ENCODE peak calls at places on chromosomes 7 and 10, in seven cellular contexts. V is endothelial cell of umbilical vein, T is heart left ventricle, S is sigmoid colon, F is transverse colon, C is uterus, W is right lobe of liver. U is an unnamed sample.

GRCh38 chr10:4652111-4653010 is 173.6 kb upstream of the AKR1E2 start:
- DNase-seq in W (no peak), C (no peak), T (no peak), V (no peak), F (no peak), S (no peak), U (no peak)

GRCh38 chr10:44862006-44862751 is 49.0 kb upstream of the TMEM72 start:
- DNase-seq in T (no peak), F (no peak), V (no peak), S (no peak), W (no peak), C (no peak), U (peak)

GRCh38 chr10:75399461-75400162 is 2.0 kb downstream of the ZNF503 start:
- DNase-seq in F (peak), W (peak), V (peak), S (peak), C (peak), T (peak), U (peak)

GRCh38 chr10:24513155-24513554 is 210.5 kb downstream of the ARHGAP21 start:
- DNase-seq in F (no peak), S (no peak), T (no peak), V (no peak), C (no peak), W (no peak), U (no peak)

GRCh38 chr10:74153676-74154075 is 2.7 kb downstream of the ADK start:
- DNase-seq in T (no peak), V (no peak), S (no peak), W (no peak), F (no peak), C (no peak), U (no peak)

GRCh38 chr7:135673360-135673706 is 11.0 kb downstream of the STMP1 start:
- DNase-seq in V (peak), F (no peak), T (no peak), C (no peak), S (no peak), W (no peak), U (no peak)

GRCh38 chr10:1212571-1213141 is 156.5 kb downstream of the WDR37 start:
- DNase-seq in T (no peak), W (no peak), F (no peak), V (no peak), C (no peak), S (no peak), U (no peak)

GRCh38 chr10:110279062-110279986 is 25.4 kb downstream of the SMNDC1 start:
- DNase-seq in S (peak), F (peak), C (peak), T (peak), W (no peak), V (peak), U (no peak)

GRCh38 chr10:123428302-123428701 is 237.9 kb upstream of the GPR26 start:
- DNase-seq in S (no peak), W (no peak), F (no peak), V (no peak), T (no peak), C (no peak), U (no peak)

GRCh38 chr7:2521952-2522591 is 2.5 kb downstream of the LFNG start:
- DNase-seq in T (peak), V (peak), F (peak), C (no peak), S (no peak), W (no peak), U (no peak)

GRCh38 chr10:21499910-21500577 is 25.4 kb downstream of the SKIDA1 start:
- DNase-seq in W (peak), S (no peak), F (no peak), C (no peak), T (peak), V (no peak), U (no peak)

GRCh38 chr7:39005461-39005860 is 27.8 kb downstream of the POU6F2 start:
- DNase-seq in S (no peak), T (no peak), C (no peak), V (no peak), F (no peak), W (no peak), U (no peak)

GRCh38 chr10:93006435-93007039 is 54.1 kb upstream of the CYP26C1 start:
- DNase-seq in V (peak), W (no peak), S (no peak), T (no peak), F (no peak), C (no peak), U (no peak)

GRCh38 chr7:73621168-73622063 is 2.9 kb downstream of the MLXIPL start:
- DNase-seq in F (no peak), W (no peak), V (no peak), C (no peak), T (no peak), S (no peak), U (no peak)

GRCh38 chr10:31707578-31708411 is 220.8 kb downstream of the ARHGAP12 start:
- DNase-seq in C (peak), V (peak), S (peak), W (peak), F (peak), T (peak), U (peak)

GRCh38 chr7:96562966-96563365 is 146.7 kb downstream of the SEM1 start:
- DNase-seq in T (no peak), S (no peak), V (no peak), F (no peak), W (no peak), C (no peak), U (no peak)

GRCh38 chr10:103495321-103495720 is 1.8 kb downstream of the NEURL1 start:
- DNase-seq in W (no peak), C (no peak), F (no peak), V (no peak), S (no peak), T (no peak), U (no peak)

GRCh38 chr7:156892086-156892800 is 740 bp downstream of the LMBR1 start:
- DNase-seq in W (peak), C (peak), T (peak), S (peak), F (peak), V (peak), U (peak)

GRCh38 chr10:47145290-47145934 is 154.6 kb upstream of the GDF10 start:
- DNase-seq in C (no peak), F (no peak), S (no peak), W (no peak), T (no peak), V (no peak), U (no peak)

GRCh38 chr7:41003031-41003925 is 699.6 kb downstream of the INHBA start:
- DNase-seq in V (peak), C (no peak), W (no peak), F (peak), S (no peak), T (no peak), U (no peak)

GRCh38 chr10:13331641-13332040 is 16.5 kb downstream of the SEPHS1 start:
- DNase-seq in S (no peak), V (no peak), F (no peak), C (no peak), T (no peak), W (no peak), U (no peak)

GRCh38 chr10:18687195-18687594 is 28.0 kb downstream of the ARL5B start:
- DNase-seq in V (no peak), S (no peak), C (no peak), W (no peak), T (no peak), F (no peak), U (no peak)

GRCh38 chr7:101784275-101785127 is 32.9 kb upstream of the CUX1 start:
- DNase-seq in C (no peak), V (no peak), S (no peak), W (no peak), F (no peak), T (no peak), U (no peak)

GRCh38 chr7:34823650-34824258 is 165.7 kb downstream of the NPSR1 start:
- DNase-seq in F (peak), C (no peak), T (peak), S (no peak), W (no peak), V (peak), U (peak)

GRCh38 chr7:50321678-50322077 is 17.2 kb downstream of the IKZF1 start:
- DNase-seq in F (no peak), S (no peak), T (no peak), C (no peak), V (no peak), W (no peak), U (no peak)

GRCh38 chr7:6655636-6656385 is 18.7 kb downstream of the ZNF316 start:
- DNase-seq in W (no peak), F (no peak), C (no peak), T (no peak), S (peak), V (no peak), U (peak)

GRCh38 chr10:98399784-98400183 is 15.2 kb downstream of the PYROXD2 start:
- DNase-seq in S (no peak), W (no peak), V (no peak), C (no peak), F (no peak), T (no peak), U (no peak)

DNA sequence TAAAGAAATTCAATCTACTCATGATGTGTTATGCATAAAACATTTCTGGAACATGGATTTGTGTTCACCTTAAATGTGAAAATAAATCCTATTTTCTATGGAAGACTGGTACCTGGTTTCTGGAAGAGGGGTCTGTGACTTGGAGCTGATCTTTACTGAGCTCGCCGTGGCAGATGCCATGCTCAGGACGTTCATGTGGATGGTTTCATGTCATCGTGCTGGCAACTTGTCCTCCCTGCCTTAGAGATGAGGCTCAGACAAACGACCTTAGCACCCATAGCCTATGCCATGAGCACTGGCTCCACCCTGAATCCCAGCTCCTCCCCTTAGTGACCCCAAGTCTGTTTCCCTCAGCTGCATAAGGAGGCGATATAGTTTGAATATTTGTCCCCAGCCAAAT is 7.3 kb downstream of the PPIF start:
- DNase-seq in V (no peak), S (no peak), W (no peak), F (no peak), T (no peak), C (no peak), U (no peak)
- TF ChIP-seq POLR2A in V (no peak), S (no peak), W (no peak), F (no peak), T (no peak), C (no peak), U (no peak)

DNA sequence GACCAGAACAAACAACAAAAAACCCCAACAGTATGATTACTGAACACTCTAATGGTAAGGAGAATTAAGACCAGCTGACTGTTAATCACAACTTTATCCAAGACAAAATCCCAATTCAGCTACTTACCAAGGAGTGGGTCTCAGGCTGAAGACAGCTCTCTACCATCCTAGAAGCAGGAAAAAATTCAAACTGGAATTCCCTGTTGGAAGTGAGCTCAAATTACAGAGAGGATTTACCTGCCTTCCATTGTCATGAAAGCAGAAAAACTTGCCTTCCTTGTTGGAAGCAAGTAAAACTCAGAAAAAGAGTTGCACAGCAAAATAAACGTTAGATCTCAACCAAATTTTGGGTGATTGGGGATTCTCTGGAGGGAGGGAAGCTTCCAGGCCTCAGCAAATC is 20.9 kb downstream of the SPAM1 start:
- DNase-seq in S (no peak), T (no peak), C (no peak), F (no peak), W (no peak), V (no peak), U (no peak)
- TF ChIP-seq POLR2A in S (no peak), T (no peak), C (no peak), F (no peak), W (no peak), V (no peak), U (no peak)

GRCh38 chr7:148543-148931 is 43.8 kb upstream of the FAM20C start:
- DNase-seq in F (no peak), V (no peak), T (no peak), C (no peak), W (no peak), S (no peak), U (no peak)

GRCh38 chr7:149856-150636 is 42.3 kb upstream of the FAM20C start:
- DNase-seq in F (peak), T (peak), C (peak), V (no peak), W (peak), S (peak), U (peak)

GRCh38 chr7:145863-146262 is 46.5 kb upstream of the FAM20C start:
- DNase-seq in F (no peak), S (no peak), W (no peak), V (no peak), T (no peak), C (no peak), U (no peak)

GRCh38 chr7:150811-151221 is 41.6 kb upstream of the FAM20C start:
- DNase-seq in S (no peak), W (peak), C (no peak), V (no peak), T (peak), F (no peak), U (no peak)

DNA sequence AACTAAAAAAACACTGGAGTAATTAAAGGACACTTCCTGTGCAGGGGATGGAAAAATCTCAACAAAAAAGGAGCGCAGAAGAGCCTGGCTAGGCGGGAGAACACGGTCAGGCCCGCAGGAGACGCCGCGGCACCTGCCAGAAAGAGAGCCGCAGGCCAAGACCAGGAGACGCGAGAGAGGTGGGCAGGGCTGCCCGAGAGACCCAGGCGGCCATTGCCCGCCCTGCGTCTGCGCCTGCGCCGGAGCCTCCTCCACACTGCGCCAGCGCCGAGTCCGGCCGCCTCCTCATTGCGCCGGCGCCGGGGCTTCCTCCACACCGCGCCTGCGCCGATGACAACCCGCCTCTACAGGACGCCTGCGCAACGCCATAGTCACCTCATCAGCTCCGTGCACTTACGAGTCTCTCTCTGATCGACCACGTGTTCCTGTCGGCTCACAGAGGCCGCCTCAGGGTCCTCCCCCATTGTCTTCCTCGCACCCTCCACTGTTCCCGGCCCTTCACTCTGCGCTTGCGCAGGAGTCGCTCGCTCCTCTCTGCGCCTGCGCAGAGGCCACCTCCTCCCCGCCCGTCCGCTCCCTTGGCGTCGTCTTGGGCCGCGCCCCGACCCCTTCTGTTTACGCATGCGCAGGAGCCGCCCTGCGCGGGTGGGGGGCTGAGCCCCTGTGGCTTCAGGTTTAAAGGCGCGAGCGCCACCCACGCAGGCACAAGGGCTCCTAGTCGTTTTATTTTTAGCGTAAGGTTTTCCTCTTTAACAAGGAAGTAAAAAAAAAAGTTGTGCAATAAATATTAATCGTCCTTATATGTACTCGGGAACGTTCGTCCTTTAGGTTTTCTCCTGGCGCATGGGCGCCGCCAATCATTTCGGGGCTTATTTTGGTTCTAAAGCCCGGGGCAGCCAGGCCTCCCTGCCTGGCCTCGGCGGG is 43.2 kb upstream of the FAM20C start:
- DNase-seq in W (peak), C (peak), V (peak), T (peak), S (peak), F (peak), U (peak)
- TF ChIP-seq POLR2A in W (peak), C (peak), V (peak), T (no peak), S (peak), F (peak), U (no peak)

GRCh38 chr7:43584200-43584586 is 1.3 kb downstream of the STK17A start:
- DNase-seq in F (peak), W (no peak), T (peak), S (no peak), C (peak), V (peak), U (peak)

GRCh38 chr7:43583424-43584199 is 704 bp downstream of the STK17A start:
- DNase-seq in F (peak), T (peak), W (peak), S (peak), V (peak), C (peak), U (peak)

GRCh38 chr7:43586251-43586900 is 3.5 kb downstream of the STK17A start:
- DNase-seq in V (peak), F (no peak), C (no peak), W (no peak), S (no peak), T (no peak), U (no peak)

GRCh38 chr7:43582503-43583423 is at the start of gene STK17A:
- DNase-seq in F (peak), C (peak), T (peak), S (peak), V (peak), W (peak), U (peak)

DNA sequence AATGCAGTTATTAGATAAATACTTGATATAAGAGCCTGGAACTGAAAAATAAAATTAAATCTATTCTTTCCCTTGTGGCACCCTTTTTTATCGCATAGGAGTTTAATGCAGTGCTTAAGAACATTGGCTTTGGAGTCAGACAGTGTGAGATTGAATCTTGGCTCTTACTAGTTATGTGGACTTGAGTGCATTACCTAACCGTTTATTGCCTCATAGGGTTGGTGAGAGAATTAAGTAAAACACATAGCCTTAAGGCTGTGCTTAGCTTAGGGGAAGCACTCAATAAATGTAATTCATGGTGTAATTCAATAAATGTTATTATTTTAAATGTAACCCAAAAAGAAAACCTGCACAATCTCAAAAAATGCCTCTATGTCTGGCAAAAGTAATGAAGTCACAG is 2.6 kb downstream of the STK17A start:
- DNase-seq in S (no peak), W (no peak), V (peak), T (no peak), C (no peak), F (no peak), U (no peak)
- TF ChIP-seq POLR2A in S (no peak), W (no peak), V (no peak), T (no peak), C (no peak), F (no peak), U (no peak)

U was measured in lower leg skin.